ENCODE peak calls at places on chromosomes 2 and 18, in seven cellular contexts. E is HCT116, Q is H1, O is WTC11, W is GM12878, F is K562, T is HepG2. I is an unnamed sample.

GRCh38 chr18:53283708-53284107 is 940.8 kb downstream of the MBD2 start:
- DNase-seq in Q (no peak), E (no peak), O (no peak), T (no peak), F (no peak), W (no peak), I (no peak)

GRCh38 chr2:120308038-120308910 is 37.7 kb upstream of the INHBB start:
- DNase-seq in Q (no peak), W (peak), T (no peak), E (no peak), F (peak), O (no peak), I (no peak)

GRCh38 chr2:18950598-18950933 is 361.2 kb upstream of the NT5C1B start:
- DNase-seq in E (no peak), Q (no peak), T (no peak), O (no peak), W (no peak), F (no peak), I (no peak)

GRCh38 chr2:108905176-108905575 is 83.8 kb downstream of the EDAR start:
- DNase-seq in Q (no peak), T (no peak), E (no peak), W (no peak), F (no peak), O (no peak), I (no peak)

GRCh38 chr2:215052810-215053209 is 85.6 kb downstream of the ABCA12 start:
- DNase-seq in Q (no peak), E (no peak), F (no peak), O (no peak), T (no peak), W (no peak), I (no peak)

GRCh38 chr2:82528288-82528687 is 1930.8 kb downstream of the SUCLG1 start:
- DNase-seq in Q (no peak), W (no peak), F (no peak), O (no peak), T (no peak), E (no peak), I (no peak)

GRCh38 chr18:79585395-79586370 is 93.9 kb upstream of the CTDP1 start:
- DNase-seq in T (no peak), W (no peak), Q (no peak), O (no peak), F (peak), E (no peak), I (no peak)

GRCh38 chr2:69667805-69668382 is 24.4 kb upstream of the AAK1 start:
- DNase-seq in E (no peak), T (no peak), Q (no peak), O (no peak), W (no peak), F (no peak), I (no peak)

GRCh38 chr2:224608104-224608503 is 22.9 kb upstream of the CUL3 start:
- DNase-seq in T (no peak), F (no peak), W (no peak), Q (no peak), E (no peak), O (no peak), I (no peak)

GRCh38 chr18:24811963-24812681 is 351.7 kb downstream of the HRH4 start:
- DNase-seq in O (no peak), F (no peak), E (no peak), W (no peak), T (no peak), Q (no peak), I (no peak)

GRCh38 chr18:21344860-21345259 is 102.8 kb downstream of the GREB1L start:
- DNase-seq in F (no peak), E (no peak), Q (no peak), W (no peak), O (no peak), T (no peak), I (no peak)

DNA sequence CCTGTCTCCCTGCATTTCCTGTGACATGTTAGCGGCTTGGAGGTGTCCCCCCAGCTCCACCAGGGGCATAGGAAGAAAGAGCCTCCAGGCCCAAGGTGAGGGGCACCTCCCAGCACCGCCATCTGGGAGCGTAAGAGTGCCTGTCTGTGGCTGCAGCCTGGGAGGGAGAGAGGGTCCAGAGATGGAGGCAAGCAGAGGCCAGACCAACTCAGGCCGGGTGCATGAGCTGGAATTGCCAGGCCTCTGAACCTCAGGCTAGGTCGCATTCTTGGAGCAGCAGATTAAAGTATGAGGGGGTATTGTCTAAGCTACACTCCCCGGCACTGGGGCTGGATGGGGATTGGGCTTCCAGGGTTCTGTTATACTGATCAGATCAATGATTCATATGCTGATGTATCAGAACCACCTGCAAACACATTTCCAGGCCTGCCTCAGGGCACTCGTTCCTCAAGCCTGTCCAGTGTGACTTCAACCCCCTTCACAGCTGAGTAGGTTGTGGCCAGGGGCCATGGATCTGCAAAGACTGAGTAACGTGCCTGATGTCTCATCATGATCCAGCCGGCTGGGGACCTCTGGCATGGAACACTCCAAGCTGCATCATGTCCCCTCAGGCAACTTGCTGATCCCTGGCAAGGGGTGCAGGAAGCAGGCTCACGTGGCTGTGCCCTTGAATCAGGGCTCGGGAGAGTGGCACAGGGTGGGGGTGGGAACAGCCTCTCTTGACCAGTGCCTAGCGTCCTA is 73.2 kb downstream of the HS1BP3 start:
- DNase-seq in E (no peak), Q (no peak), W (no peak), T (no peak), F (no peak), O (no peak), I (no peak)
- TF ChIP-seq SP1 in E (no peak), Q (no peak), W (no peak), T (no peak), F (no peak), O (no peak), I (no peak)

GRCh38 chr2:138373993-138374408 is 127.6 kb upstream of the SPOPL start:
- DNase-seq in E (peak), F (peak), Q (no peak), T (peak), O (no peak), W (peak), I (peak)
- TF ChIP-seq SP1 in E (no peak), F (no peak), Q (no peak), T (no peak), O (no peak), W (no peak), I (no peak)

GRCh38 chr2:65377556-65378307 is 54.7 kb downstream of the SPRED2 start:
- DNase-seq in Q (no peak), T (no peak), W (no peak), E (no peak), F (peak), O (no peak), I (no peak)
- TF ChIP-seq SP1 in Q (no peak), T (no peak), W (no peak), E (peak), F (no peak), O (no peak), I (no peak)

GRCh38 chr2:124209441-124209840 is 184.4 kb downstream of the CNTNAP5 start:
- DNase-seq in W (no peak), Q (no peak), E (no peak), T (no peak), F (no peak), O (no peak), I (no peak)
- TF ChIP-seq SP1 in W (no peak), Q (no peak), E (no peak), T (no peak), F (no peak), O (no peak), I (no peak)

GRCh38 chr2:52260904-52261303 is 1229.0 kb upstream of the NRXN1 start:
- DNase-seq in Q (no peak), T (no peak), F (no peak), O (no peak), W (no peak), E (no peak), I (no peak)
- TF ChIP-seq SP1 in Q (no peak), T (no peak), F (no peak), O (no peak), W (no peak), E (no peak), I (no peak)

I was measured in HEK293T.